ENCODE peak calls at places on chromosomes 3 and 15, in four cellular contexts. H, G, E and Y are unnamed samples.

GRCh38 chr3:134354612-134355275 is 19.5 kb downstream of the AMOTL2 start:
- DNase-seq in H (no peak), E (no peak), G (no peak), Y (no peak)

GRCh38 chr15:28051920-28052633 is 47.0 kb downstream of the OCA2 start:
- DNase-seq in H (no peak), G (no peak), E (no peak), Y (no peak)

GRCh38 chr15:74855857-74856256 is 12.9 kb upstream of the ULK3 start:
- DNase-seq in H (no peak), E (no peak), G (no peak), Y (no peak)

GRCh38 chr15:73530649-73531048 is 87.7 kb downstream of the REC114 start:
- DNase-seq in H (no peak), E (no peak), G (no peak), Y (no peak)

GRCh38 chr3:148389916-148390315 is 307.8 kb upstream of the AGTR1 start:
- DNase-seq in E (no peak), H (no peak), G (no peak), Y (no peak)

GRCh38 chr3:27696906-27697305 is 25.2 kb downstream of the EOMES start:
- DNase-seq in G (no peak), H (no peak), E (peak), Y (peak)

GRCh38 chr15:92011611-92012367 is 158.3 kb downstream of the SLCO3A1 start:
- DNase-seq in G (no peak), H (no peak), E (no peak), Y (peak)

GRCh38 chr15:65956307-65956706 is 87.0 kb downstream of the RAB11A start:
- DNase-seq in E (no peak), G (no peak), H (no peak), Y (no peak)

GRCh38 chr3:136973352-136973751 is 15.6 kb downstream of the IL20RB start:
- DNase-seq in E (no peak), G (no peak), H (no peak), Y (no peak)

GRCh38 chr15:41483519-41483918 is 10.2 kb upstream of the ITPKA start:
- DNase-seq in H (no peak), G (no peak), E (no peak), Y (no peak)

GRCh38 chr3:146746190-146746589 is 141.0 kb upstream of the PLSCR5 start:
- DNase-seq in E (no peak), H (no peak), G (no peak), Y (no peak)

GRCh38 chr15:25670025-25670554 is 193.0 kb downstream of the ATP10A start:
- DNase-seq in E (peak), G (no peak), H (peak), Y (no peak)

GRCh38 chr3:141384575-141384974 is 16.3 kb downstream of the ZBTB38 start:
- DNase-seq in E (no peak), H (no peak), G (no peak), Y (no peak)

GRCh38 chr15:98003528-98003927 is 43.0 kb downstream of the ARRDC4 start:
- DNase-seq in H (no peak), E (no peak), G (no peak), Y (peak)

GRCh38 chr15:74995779-74996765 is 709 bp downstream of the SCAMP5 start:
- DNase-seq in H (no peak), E (peak), G (no peak), Y (no peak)

GRCh38 chr15:90376789-90377188 is 11.3 kb upstream of the IQGAP1 start:
- DNase-seq in E (no peak), G (no peak), H (peak), Y (no peak)

GRCh38 chr3:54837964-54838363 is 89.9 kb downstream of the LRTM1 start:
- DNase-seq in G (no peak), H (no peak), E (no peak), Y (no peak)

GRCh38 chr3:119323401-119324107 is 29.4 kb downstream of the ARHGAP31 start:
- DNase-seq in G (no peak), E (no peak), H (no peak), Y (no peak)

GRCh38 chr3:170806141-170806540 is 63.9 kb downstream of the RPL22L1 start:
- DNase-seq in G (no peak), E (no peak), H (no peak), Y (no peak)

GRCh38 chr3:25471081-25471768 is 43.2 kb downstream of the RARB start:
- DNase-seq in H (peak), E (no peak), G (no peak), Y (no peak)

GRCh38 chr3:126493051-126493450 is 17.4 kb upstream of the ZXDC start:
- DNase-seq in E (no peak), H (no peak), G (no peak), Y (no peak)

GRCh38 chr15:85769182-85769900 is 25.4 kb downstream of the KLHL25 start:
- DNase-seq in E (no peak), G (no peak), H (no peak), Y (no peak)

GRCh38 chr3:192907784-192908183 is 9.9 kb downstream of the MB21D2 start:
- DNase-seq in G (no peak), H (no peak), E (no peak), Y (no peak)

GRCh38 chr3:57910988-57911387 is 97.2 kb upstream of the FLNB start:
- DNase-seq in H (no peak), G (peak), E (peak), Y (no peak)

GRCh38 chr15:33089878-33090757 is 104.4 kb downstream of the FMN1 start:
- DNase-seq in G (no peak), E (no peak), H (no peak), Y (peak)

GRCh38 chr3:177633671-177634207 is 436.5 kb upstream of the TBL1XR1 start:
- DNase-seq in E (no peak), H (no peak), G (no peak), Y (no peak)

DNA sequence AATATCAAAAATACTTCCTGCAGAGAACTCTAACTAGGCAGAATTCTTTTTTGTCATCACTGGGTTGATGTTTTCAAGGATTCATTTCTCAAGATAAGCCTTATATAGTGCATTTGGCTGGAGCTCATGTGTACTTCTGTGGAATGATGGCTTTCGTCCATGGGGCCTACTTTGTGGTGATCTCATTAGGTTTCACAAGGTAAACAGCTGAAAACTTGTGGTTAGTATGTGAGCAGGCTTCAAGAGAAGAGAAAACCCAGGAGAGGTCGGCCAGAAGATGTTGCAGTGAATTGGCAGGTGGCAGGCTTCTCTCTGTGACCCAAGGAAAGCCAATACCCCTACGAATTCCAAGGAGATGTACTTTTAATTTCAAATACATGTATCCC is 121.4 kb upstream of the PHLDB2 start:
- DNase-seq in H (peak), E (no peak), G (no peak), Y (peak)
- H3K27ac ChIP-seq in H (peak), E (no peak), G (peak), Y (peak)

GRCh38 chr3:12963184-12963868 is 109.9 kb downstream of the IQSEC1 start:
- DNase-seq in E (no peak), G (no peak), H (no peak), Y (no peak)
- H3K27ac ChIP-seq in E (no peak), G (no peak), H (no peak), Y (no peak)

GRCh38 chr3:122325769-122326168 is 721 bp downstream of the CSTA start:
- DNase-seq in G (no peak), H (no peak), E (no peak), Y (no peak)
- H3K27ac ChIP-seq in G (no peak), H (no peak), E (no peak), Y (peak)

DNA sequence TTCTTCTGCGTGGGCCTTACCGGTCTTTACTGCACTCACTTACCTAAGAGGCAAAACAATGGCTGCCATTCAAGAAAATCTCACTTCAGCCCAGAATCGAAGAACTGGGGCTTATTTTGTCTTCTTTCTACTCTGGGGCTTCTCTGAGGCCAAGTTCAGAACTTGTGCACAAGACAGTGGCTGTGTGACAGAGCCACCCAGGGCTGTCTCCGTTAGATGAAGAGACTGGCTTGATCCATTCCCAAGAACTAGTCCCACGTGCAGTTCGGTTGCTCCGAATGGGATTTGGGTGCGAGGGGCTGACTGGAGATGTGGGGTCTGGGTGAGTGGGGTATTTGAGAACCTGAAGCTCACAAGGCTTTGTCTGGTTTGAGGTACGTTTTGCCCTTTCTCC is 795 bp upstream of the TCF12 start:
- DNase-seq in G (no peak), E (no peak), H (no peak), Y (no peak)
- H3K27ac ChIP-seq in G (peak), E (no peak), H (peak), Y (peak)

GRCh38 chr3:194138732-194139084 is 2.8 kb downstream of the HES1 start:
- DNase-seq in H (no peak), G (no peak), E (peak), Y (peak)
- H3K27ac ChIP-seq in H (peak), G (no peak), E (peak), Y (peak)